ENCODE peak calls at places on chromosomes 13 and 19, in nine cellular contexts. One of them, this sample, is unnamed.

GRCh38 chr13:90686438-90686837 is 661.0 kb upstream of the MIR17HG start:
- DNase-seq in tibial nerve: no peak
- DNase-seq in COR-L47: no peak
- DNase-seq in CD4-positive, alpha-beta memory T cell: no peak
- DNase-seq in Kasumi-1: no peak
- DNase-seq in aorta: no peak
- DNase-seq in pancreas: no peak
- DNase-seq in left ventricle myocardium inferior: no peak
- DNase-seq in H7: no peak
- DNase-seq in this sample: no peak

GRCh38 chr19:42468273-42468796 is 25.6 kb upstream of the CXCL17 start:
- DNase-seq in tibial nerve: no peak
- DNase-seq in COR-L47: no peak
- DNase-seq in CD4-positive, alpha-beta memory T cell: no peak
- DNase-seq in Kasumi-1: no peak
- DNase-seq in aorta: no peak
- DNase-seq in pancreas: no peak
- DNase-seq in left ventricle myocardium inferior: no peak
- DNase-seq in H7: no peak
- DNase-seq in this sample: no peak

GRCh38 chr19:4633140-4633967 is 6.0 kb upstream of the TNFAIP8L1 start:
- DNase-seq in tibial nerve: peak; percentile 56
- DNase-seq in COR-L47: peak; percentile 5
- DNase-seq in CD4-positive, alpha-beta memory T cell: peak; percentile 40
- DNase-seq in Kasumi-1: peak; percentile 87
- DNase-seq in aorta: peak; percentile 83
- DNase-seq in pancreas: no peak
- DNase-seq in left ventricle myocardium inferior: peak; percentile 58
- DNase-seq in H7: peak; percentile 81
- DNase-seq in this sample: peak; percentile 76

GRCh38 chr13:76014618-76015315 is 378.6 kb downstream of the LMO7 start:
- DNase-seq in tibial nerve: no peak
- DNase-seq in COR-L47: no peak
- DNase-seq in CD4-positive, alpha-beta memory T cell: no peak
- DNase-seq in Kasumi-1: no peak
- DNase-seq in aorta: no peak
- DNase-seq in pancreas: no peak
- DNase-seq in left ventricle myocardium inferior: no peak
- DNase-seq in H7: no peak
- DNase-seq in this sample: no peak

GRCh38 chr19:2113436-2114211 is 16.9 kb downstream of the IZUMO4 start:
- DNase-seq in tibial nerve: no peak
- DNase-seq in COR-L47: no peak
- DNase-seq in CD4-positive, alpha-beta memory T cell: no peak
- DNase-seq in Kasumi-1: no peak
- DNase-seq in aorta: peak; percentile 63
- DNase-seq in pancreas: no peak
- DNase-seq in left ventricle myocardium inferior: no peak
- DNase-seq in H7: no peak
- DNase-seq in this sample: no peak

GRCh38 chr13:27917121-27917947 is 2.5 kb upstream of the PDX1 start:
- DNase-seq in tibial nerve: no peak
- DNase-seq in COR-L47: no peak
- DNase-seq in CD4-positive, alpha-beta memory T cell: no peak
- DNase-seq in Kasumi-1: no peak
- DNase-seq in aorta: no peak
- DNase-seq in pancreas: no peak
- DNase-seq in left ventricle myocardium inferior: no peak
- DNase-seq in H7: peak; percentile 67
- DNase-seq in this sample: no peak

GRCh38 chr19:30780032-30780431 is 407.8 kb downstream of the ZNF536 start:
- DNase-seq in tibial nerve: no peak
- DNase-seq in COR-L47: no peak
- DNase-seq in CD4-positive, alpha-beta memory T cell: no peak
- DNase-seq in Kasumi-1: no peak
- DNase-seq in aorta: no peak
- DNase-seq in pancreas: no peak
- DNase-seq in left ventricle myocardium inferior: no peak
- DNase-seq in H7: peak; percentile 4
- DNase-seq in this sample: no peak

GRCh38 chr19:49014870-49015255 is 2.0 kb downstream of the LHB start:
- DNase-seq in tibial nerve: no peak
- DNase-seq in COR-L47: no peak
- DNase-seq in CD4-positive, alpha-beta memory T cell: no peak
- DNase-seq in Kasumi-1: no peak
- DNase-seq in aorta: no peak
- DNase-seq in pancreas: no peak
- DNase-seq in left ventricle myocardium inferior: no peak
- DNase-seq in H7: no peak
- DNase-seq in this sample: no peak

GRCh38 chr19:50703915-50704548 is 15.6 kb downstream of the SHANK1 start:
- DNase-seq in tibial nerve: no peak
- DNase-seq in COR-L47: no peak
- DNase-seq in CD4-positive, alpha-beta memory T cell: no peak
- DNase-seq in Kasumi-1: peak; percentile 65
- DNase-seq in aorta: no peak
- DNase-seq in pancreas: peak; percentile 30
- DNase-seq in left ventricle myocardium inferior: no peak
- DNase-seq in H7: peak; percentile 82
- DNase-seq in this sample: no peak

GRCh38 chr13:113350065-113350937 is 13.6 kb downstream of the GRTP1 start:
- DNase-seq in tibial nerve: no peak
- DNase-seq in COR-L47: no peak
- DNase-seq in CD4-positive, alpha-beta memory T cell: no peak
- DNase-seq in Kasumi-1: no peak
- DNase-seq in aorta: peak; percentile 33
- DNase-seq in pancreas: peak; percentile 58
- DNase-seq in left ventricle myocardium inferior: no peak
- DNase-seq in H7: no peak
- DNase-seq in this sample: no peak

GRCh38 chr13:44629465-44630183 is 53.5 kb upstream of the TSC22D1 start:
- DNase-seq in tibial nerve: no peak
- DNase-seq in COR-L47: no peak
- DNase-seq in CD4-positive, alpha-beta memory T cell: no peak
- DNase-seq in Kasumi-1: no peak
- DNase-seq in aorta: no peak
- DNase-seq in pancreas: no peak
- DNase-seq in left ventricle myocardium inferior: no peak
- DNase-seq in H7: no peak
- DNase-seq in this sample: no peak

GRCh38 chr13:74047925-74048324 is 86.3 kb downstream of the KLF12 start:
- DNase-seq in tibial nerve: no peak
- DNase-seq in COR-L47: no peak
- DNase-seq in CD4-positive, alpha-beta memory T cell: no peak
- DNase-seq in Kasumi-1: no peak
- DNase-seq in aorta: no peak
- DNase-seq in pancreas: no peak
- DNase-seq in left ventricle myocardium inferior: no peak
- DNase-seq in H7: no peak
- DNase-seq in this sample: no peak

GRCh38 chr13:99766641-99767045 is 204.9 kb downstream of the ZIC5 start:
- DNase-seq in tibial nerve: no peak
- DNase-seq in COR-L47: peak; percentile 37
- DNase-seq in CD4-positive, alpha-beta memory T cell: no peak
- DNase-seq in Kasumi-1: no peak
- DNase-seq in aorta: no peak
- DNase-seq in pancreas: no peak
- DNase-seq in left ventricle myocardium inferior: no peak
- DNase-seq in H7: peak; percentile 67
- DNase-seq in this sample: no peak

GRCh38 chr19:23254141-23254910 is 4.1 kb upstream of the ZNF724 start:
- DNase-seq in tibial nerve: no peak
- DNase-seq in COR-L47: no peak
- DNase-seq in CD4-positive, alpha-beta memory T cell: no peak
- DNase-seq in Kasumi-1: peak; percentile 47
- DNase-seq in aorta: no peak
- DNase-seq in pancreas: no peak
- DNase-seq in left ventricle myocardium inferior: no peak
- DNase-seq in H7: no peak
- DNase-seq in this sample: peak; percentile 16

GRCh38 chr19:5022066-5022860 is 53.4 kb downstream of the KDM4B start:
- DNase-seq in tibial nerve: no peak
- DNase-seq in COR-L47: no peak
- DNase-seq in CD4-positive, alpha-beta memory T cell: no peak
- DNase-seq in Kasumi-1: no peak
- DNase-seq in aorta: no peak
- DNase-seq in pancreas: no peak
- DNase-seq in left ventricle myocardium inferior: no peak
- DNase-seq in H7: no peak
- DNase-seq in this sample: no peak

GRCh38 chr19:19626516-19627441 is 1.2 kb downstream of the LPAR2 start:
- DNase-seq in tibial nerve: no peak
- DNase-seq in COR-L47: no peak
- DNase-seq in CD4-positive, alpha-beta memory T cell: no peak
- DNase-seq in Kasumi-1: no peak
- DNase-seq in aorta: no peak
- DNase-seq in pancreas: peak; percentile 82
- DNase-seq in left ventricle myocardium inferior: no peak
- DNase-seq in H7: peak; percentile 40
- DNase-seq in this sample: no peak

GRCh38 chr13:63741029-63741813 is 2325.6 kb upstream of the PCDH20 start:
- DNase-seq in tibial nerve: no peak
- DNase-seq in COR-L47: no peak
- DNase-seq in CD4-positive, alpha-beta memory T cell: no peak
- DNase-seq in Kasumi-1: no peak
- DNase-seq in aorta: no peak
- DNase-seq in pancreas: peak; percentile 67
- DNase-seq in left ventricle myocardium inferior: no peak
- DNase-seq in H7: no peak
- DNase-seq in this sample: no peak

GRCh38 chr13:113014752-113015745 is 46.0 kb downstream of the MCF2L start:
- DNase-seq in tibial nerve: no peak
- DNase-seq in COR-L47: no peak
- DNase-seq in CD4-positive, alpha-beta memory T cell: no peak
- DNase-seq in Kasumi-1: no peak
- DNase-seq in aorta: peak; percentile 35
- DNase-seq in pancreas: peak; percentile 61
- DNase-seq in left ventricle myocardium inferior: no peak
- DNase-seq in H7: no peak
- DNase-seq in this sample: no peak

GRCh38 chr13:97810152-97810551 is 143.3 kb upstream of the IPO5 start:
- DNase-seq in tibial nerve: peak; percentile 11
- DNase-seq in COR-L47: peak; percentile 3
- DNase-seq in CD4-positive, alpha-beta memory T cell: no peak
- DNase-seq in Kasumi-1: peak; percentile 21
- DNase-seq in aorta: no peak
- DNase-seq in pancreas: no peak
- DNase-seq in left ventricle myocardium inferior: no peak
- DNase-seq in H7: no peak
- DNase-seq in this sample: no peak

GRCh38 chr19:18924684-18925213 is 5.2 kb downstream of the DDX49 start:
- DNase-seq in tibial nerve: no peak
- DNase-seq in COR-L47: no peak
- DNase-seq in CD4-positive, alpha-beta memory T cell: no peak
- DNase-seq in Kasumi-1: no peak
- DNase-seq in aorta: no peak
- DNase-seq in pancreas: no peak
- DNase-seq in left ventricle myocardium inferior: no peak
- DNase-seq in H7: no peak
- DNase-seq in this sample: no peak

GRCh38 chr13:45276887-45277286 is 64.1 kb downstream of the TPT1 start:
- DNase-seq in tibial nerve: no peak
- DNase-seq in COR-L47: no peak
- DNase-seq in CD4-positive, alpha-beta memory T cell: no peak
- DNase-seq in Kasumi-1: no peak
- DNase-seq in aorta: no peak
- DNase-seq in pancreas: no peak
- DNase-seq in left ventricle myocardium inferior: no peak
- DNase-seq in H7: no peak
- DNase-seq in this sample: no peak

GRCh38 chr13:44868397-44868796 is 120.9 kb downstream of the NUFIP1 start:
- DNase-seq in tibial nerve: no peak
- DNase-seq in COR-L47: no peak
- DNase-seq in CD4-positive, alpha-beta memory T cell: no peak
- DNase-seq in Kasumi-1: no peak
- DNase-seq in aorta: no peak
- DNase-seq in pancreas: no peak
- DNase-seq in left ventricle myocardium inferior: no peak
- DNase-seq in H7: no peak
- DNase-seq in this sample: no peak

GRCh38 chr13:111886217-111886945 is 180.6 kb upstream of the SOX1 start:
- DNase-seq in tibial nerve: no peak
- DNase-seq in COR-L47: no peak
- DNase-seq in CD4-positive, alpha-beta memory T cell: no peak
- DNase-seq in Kasumi-1: no peak
- DNase-seq in aorta: no peak
- DNase-seq in pancreas: no peak
- DNase-seq in left ventricle myocardium inferior: no peak
- DNase-seq in H7: no peak
- DNase-seq in this sample: no peak